ENCODE peak calls at places on chromosome 18, in four cellular contexts. D is K562, W is HepG2, E is GM12878. M is an unnamed sample.

GRCh38 chr18:3401669-3402620 is 48.0 kb upstream of the TGIF1 start:
- DNase-seq in D (no peak), E (peak), W (no peak), M (no peak)

GRCh38 chr18:10417679-10418078 is 36.8 kb upstream of the APCDD1 start:
- DNase-seq in E (no peak), D (no peak), W (no peak), M (no peak)

GRCh38 chr18:10100236-10100635 is 186.4 kb downstream of the VAPA start:
- DNase-seq in W (no peak), D (no peak), E (no peak), M (no peak)

GRCh38 chr18:9661564-9661963 is 46.5 kb upstream of the RAB31 start:
- DNase-seq in E (no peak), D (peak), W (no peak), M (no peak)

GRCh38 chr18:13220326-13220991 is 1.9 kb downstream of the LDLRAD4 start:
- DNase-seq in W (no peak), E (no peak), D (no peak), M (no peak)

GRCh38 chr18:75336767-75337166 is 90.7 kb downstream of the SMIM21 start:
- DNase-seq in E (no peak), D (no peak), W (no peak), M (no peak)

GRCh38 chr18:3889803-3890202 is 439.8 kb downstream of the TGIF1 start:
- DNase-seq in W (peak), E (no peak), D (no peak), M (no peak)

GRCh38 chr18:56321470-56321869 is 316.9 kb downstream of the TXNL1 start:
- DNase-seq in E (no peak), W (no peak), D (no peak), M (no peak)

GRCh38 chr18:7735606-7736175 is 168.6 kb downstream of the PTPRM start:
- DNase-seq in E (no peak), D (no peak), W (no peak), M (no peak)

GRCh38 chr18:74708169-74708568 is 110.5 kb downstream of the ZNF407 start:
- DNase-seq in D (no peak), W (no peak), E (no peak), M (no peak)

GRCh38 chr18:36086186-36086585 is 18.8 kb upstream of the RPRD1A start:
- DNase-seq in D (no peak), W (no peak), E (no peak), M (no peak)

GRCh38 chr18:59909289-59910036 is 9.7 kb downstream of the PMAIP1 start:
- DNase-seq in D (no peak), W (no peak), E (no peak), M (no peak)

GRCh38 chr18:8858888-8859511 is 153.6 kb downstream of the MTCL1 start:
- DNase-seq in E (no peak), D (peak), W (no peak), M (no peak)

GRCh38 chr18:23257153-23257552 is 121.9 kb downstream of the CABLES1 start:
- DNase-seq in W (peak), D (no peak), E (no peak), M (no peak)

GRCh38 chr18:61582205-61582710 is 249.0 kb downstream of the CDH20 start:
- DNase-seq in D (no peak), W (no peak), E (no peak), M (no peak)

GRCh38 chr18:36402765-36403396 is 105.4 kb downstream of the FHOD3 start:
- DNase-seq in D (peak), E (no peak), W (no peak), M (peak)

GRCh38 chr18:28075501-28075900 is 101.4 kb downstream of the CDH2 start:
- DNase-seq in E (no peak), D (no peak), W (peak), M (no peak)

GRCh38 chr18:5393779-5394178 is 98.3 kb upstream of the ZBTB14 start:
- DNase-seq in W (no peak), E (no peak), D (no peak), M (no peak)

GRCh38 chr18:474416-474815 is 26.1 kb downstream of the COLEC12 start:
- DNase-seq in E (no peak), W (no peak), D (no peak), M (no peak)

GRCh38 chr18:51194604-51195003 is 2.9 kb downstream of the MEX3C start:
- DNase-seq in D (no peak), W (no peak), E (no peak), M (no peak)

GRCh38 chr18:78860117-78860516 is 119.5 kb upstream of the SALL3 start:
- DNase-seq in D (no peak), W (no peak), E (no peak), M (no peak)

GRCh38 chr18:13791181-13791580 is 32.8 kb upstream of the MC5R start:
- DNase-seq in D (no peak), W (no peak), E (no peak), M (no peak)

GRCh38 chr18:53698907-53699306 is 525.6 kb downstream of the MBD2 start:
- DNase-seq in W (peak), D (no peak), E (no peak), M (peak)

DNA sequence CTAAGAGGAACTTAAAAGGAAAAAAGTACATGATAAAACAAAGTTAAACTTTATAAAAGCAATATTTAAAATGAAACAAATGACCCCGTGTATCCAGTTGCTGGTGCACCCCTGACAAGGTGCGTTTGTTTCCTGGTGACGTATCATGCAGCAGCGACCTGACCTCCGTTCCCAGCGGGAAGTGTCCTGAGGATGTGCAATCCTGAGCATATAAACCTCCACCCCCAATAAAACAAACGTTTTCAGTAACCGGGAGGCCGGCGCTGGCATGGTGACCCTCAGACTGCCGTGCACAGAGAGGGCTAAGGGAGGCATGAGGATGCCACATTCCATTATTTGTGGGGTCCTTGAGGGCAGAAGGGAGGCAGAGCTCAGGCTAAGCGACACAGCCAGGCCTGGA is 14.8 kb downstream of the SLC66A2 start:
- DNase-seq in E (no peak), W (peak), D (no peak), M (no peak)
- TF ChIP-seq FOXK2 in E (no peak), W (no peak), D (no peak), M (no peak)

GRCh38 chr18:24461996-24462395 is 1.6 kb downstream of the HRH4 start:
- DNase-seq in W (no peak), E (no peak), D (no peak), M (no peak)

GRCh38 chr18:24463233-24463775 is 2.9 kb downstream of the HRH4 start:
- DNase-seq in D (no peak), E (no peak), W (no peak), M (no peak)

GRCh38 chr18:24456549-24456948 is 3.9 kb upstream of the HRH4 start:
- DNase-seq in D (no peak), E (no peak), W (no peak), M (no peak)

GRCh38 chr18:24460388-24460787 is at the start of gene HRH4:
- DNase-seq in D (no peak), E (no peak), W (no peak), M (no peak)

DNA sequence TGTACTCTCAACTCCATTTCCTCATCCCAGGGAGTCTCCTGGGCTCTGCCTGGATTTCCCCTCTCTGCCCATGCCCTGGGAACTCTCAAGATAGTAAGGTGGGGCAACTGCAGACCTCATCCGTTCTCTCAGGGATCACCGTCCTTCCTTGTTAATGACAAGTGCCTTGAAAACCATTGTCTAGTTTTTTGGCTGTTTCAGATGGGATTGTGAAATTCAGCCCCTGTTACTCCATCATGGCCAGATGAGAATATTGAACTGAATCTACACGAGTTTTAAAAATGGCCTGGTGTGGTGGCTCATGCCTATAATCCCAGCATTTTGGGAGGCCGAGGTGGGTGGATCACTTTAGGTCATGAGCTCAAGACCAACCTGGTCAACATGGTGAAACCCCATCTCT is 665 bp upstream of the HRH4 start:
- DNase-seq in W (no peak), E (no peak), D (no peak), M (no peak)
- TF ChIP-seq SP1 in W (no peak), E (no peak), D (no peak), M (no peak)

DNA sequence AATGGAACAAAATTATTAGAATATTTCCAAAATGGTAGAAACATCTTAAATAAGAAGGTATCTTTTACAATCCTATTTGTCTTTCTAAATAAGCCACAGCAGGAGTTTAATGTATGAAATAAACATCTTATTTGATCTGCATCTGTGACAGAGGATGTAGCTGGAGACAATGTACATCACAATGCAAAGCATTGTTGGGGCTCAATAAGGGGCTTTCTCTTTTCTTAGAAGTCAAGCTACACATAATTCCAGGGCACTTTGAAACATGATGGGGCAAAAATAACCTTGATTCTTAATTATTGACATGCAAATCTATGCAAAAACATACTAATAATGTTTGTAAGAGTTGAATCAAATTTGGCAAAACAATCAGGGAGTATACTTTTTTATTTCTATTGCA is 255.1 kb downstream of the DSC3 start:
- DNase-seq in W (no peak), D (no peak), E (no peak), M (no peak)
- TF ChIP-seq BHLHE40 in W (no peak), D (no peak), E (no peak), M (no peak)

GRCh38 chr18:46416706-46417638 is 240.0 kb downstream of the LOXHD1 start:
- DNase-seq in E (no peak), W (no peak), D (peak), M (peak)

GRCh38 chr18:46421973-46422551 is 235.0 kb downstream of the LOXHD1 start:
- DNase-seq in E (no peak), W (no peak), D (no peak), M (no peak)

GRCh38 chr18:46419391-46420141 is 237.5 kb downstream of the LOXHD1 start:
- DNase-seq in W (no peak), E (no peak), D (no peak), M (no peak)

GRCh38 chr18:46415532-46415931 is 241.5 kb downstream of the LOXHD1 start:
- DNase-seq in D (no peak), W (no peak), E (no peak), M (no peak)

DNA sequence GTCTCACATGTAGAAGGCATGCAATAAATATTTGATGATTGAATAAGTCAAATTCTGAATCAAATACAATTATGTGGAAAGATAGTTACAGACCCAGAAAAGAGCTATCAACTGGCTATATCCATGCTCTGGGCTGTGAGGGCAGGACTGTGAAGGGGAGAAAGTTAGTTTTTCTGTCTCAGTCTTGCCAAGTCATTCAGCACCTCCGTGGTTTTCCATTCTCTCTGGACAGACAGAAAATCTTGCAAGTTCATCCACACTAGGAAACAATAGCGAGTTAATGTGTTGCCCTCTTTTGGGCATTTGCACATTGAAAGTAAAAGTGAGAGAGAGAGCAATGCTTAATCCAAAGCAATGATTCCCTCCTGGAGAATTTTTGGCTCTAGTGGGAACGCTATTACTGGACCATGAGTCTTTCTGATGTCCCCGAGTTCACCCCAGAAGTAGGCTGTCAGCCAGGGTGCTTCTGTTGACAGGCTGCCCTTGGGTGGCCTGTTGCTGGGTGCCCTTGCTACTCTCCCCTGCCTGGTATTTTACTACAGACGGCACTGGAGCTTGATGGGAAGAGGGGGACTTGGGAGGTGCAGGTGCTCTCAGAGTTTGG is 238.3 kb downstream of the LOXHD1 start:
- DNase-seq in W (no peak), E (no peak), D (no peak), M (no peak)
- TF ChIP-seq FOXK2 in W (no peak), E (no peak), D (no peak), M (no peak)

GRCh38 chr18:62612246-62612645 is 89.4 kb downstream of the ZCCHC2 start:
- DNase-seq in W (no peak), E (no peak), D (no peak), M (no peak)
- TF ChIP-seq SP1 in W (no peak), E (no peak), D (no peak), M (no peak)

DNA sequence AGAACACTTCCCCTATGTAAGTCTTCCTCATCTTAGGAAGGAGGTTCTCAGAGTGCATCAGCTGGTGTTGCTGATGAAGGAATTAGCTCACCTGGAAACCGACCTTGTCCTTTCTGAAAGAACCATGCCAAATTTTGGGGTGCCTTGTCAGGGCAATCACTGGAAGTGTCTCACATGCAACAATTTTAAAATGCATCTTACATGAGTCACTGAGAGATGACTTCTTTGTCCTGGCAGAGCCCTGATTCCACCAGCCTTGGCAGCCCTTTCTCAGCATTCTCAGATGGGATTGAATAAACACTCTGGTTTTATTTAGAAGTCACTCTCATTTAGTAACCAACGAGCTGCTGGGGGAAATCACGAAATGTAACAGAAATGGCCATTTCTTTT is 3.8 kb upstream of the ATP8B1 start:
- DNase-seq in E (no peak), W (no peak), D (no peak), M (no peak)
- TF ChIP-seq BHLHE40 in E (no peak), W (no peak), D (no peak), M (no peak)

DNA sequence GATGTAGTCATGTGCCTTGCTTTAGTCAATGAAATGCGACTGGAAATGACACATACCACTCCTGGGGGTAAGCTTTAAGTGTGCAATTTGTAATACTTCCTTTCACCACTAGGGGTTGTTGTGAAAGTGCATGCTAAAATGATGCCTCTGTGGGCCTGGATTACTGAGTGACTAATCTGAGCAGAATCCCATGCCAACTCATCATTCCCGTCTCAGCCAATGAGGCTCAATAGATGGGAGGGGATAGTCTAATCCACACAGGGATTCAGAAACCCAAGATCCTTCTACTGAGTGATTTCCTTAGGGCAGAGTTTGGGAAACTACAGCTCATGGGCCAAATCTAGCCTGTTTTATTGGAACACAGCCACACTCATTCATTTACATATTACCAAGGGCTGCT is 54.0 kb downstream of the HRH4 start:
- DNase-seq in E (no peak), W (peak), D (peak), M (peak)
- TF ChIP-seq FOXK2 in E (no peak), W (no peak), D (no peak), M (no peak)

DNA sequence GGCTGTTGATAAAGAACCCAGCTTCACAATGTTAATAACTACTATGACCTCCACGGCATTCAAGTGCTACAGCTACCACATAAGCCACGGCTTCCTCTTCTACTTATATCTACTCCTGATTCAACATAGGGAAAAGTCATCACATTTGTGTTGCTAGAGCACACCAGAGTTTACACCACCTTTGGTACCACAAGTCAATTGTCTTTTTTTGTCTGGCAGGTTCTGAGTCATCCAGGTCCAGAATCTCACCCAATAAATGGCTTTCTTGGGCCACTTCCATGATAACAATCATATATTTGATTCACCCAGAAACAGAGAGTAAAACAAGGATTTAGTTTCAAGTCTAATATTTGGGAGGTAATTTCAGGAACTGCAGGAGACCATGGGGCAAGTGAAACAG is 480.2 kb downstream of the TMX3 start:
- DNase-seq in D (no peak), E (no peak), W (no peak), M (no peak)
- TF ChIP-seq SP1 in D (no peak), E (no peak), W (no peak), M (no peak)

DNA sequence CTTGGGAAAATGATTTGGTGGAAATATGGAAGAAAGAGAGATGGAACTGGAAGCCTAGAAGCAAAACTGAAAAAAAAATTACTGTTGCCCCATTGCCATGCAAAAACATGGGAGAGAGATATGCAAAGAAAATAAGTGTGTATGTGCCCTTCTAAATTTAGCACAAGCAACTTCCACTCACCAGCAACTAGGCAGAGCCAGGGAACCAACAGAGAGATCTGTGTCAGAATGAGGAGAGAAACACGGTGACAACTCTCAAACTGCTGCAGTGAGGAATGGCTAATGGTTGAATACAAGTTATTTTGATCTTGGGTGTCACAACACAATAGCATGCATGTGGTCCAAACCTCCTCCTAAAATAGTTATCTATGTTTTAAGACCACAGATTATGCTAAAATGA is 10.9 kb downstream of the DSC2 start:
- DNase-seq in W (no peak), E (no peak), D (no peak), M (no peak)
- TF ChIP-seq BHLHE40 in W (no peak), E (no peak), D (no peak), M (no peak)